ENCODE peak calls at places on chromosomes 3 and 15, in five cellular contexts. U is upper lobe of left lung, R is right cardiac atrium, V is substantia nigra, S is right lobe of liver. I is an unnamed sample.

GRCh38 chr3:48413086-48413485 is 16.8 kb downstream of the PLXNB1 start:
- DNase-seq in R (peak; percentile 21), V (no peak), U (no peak), S (no peak), I (no peak)

GRCh38 chr3:61081554-61081953 is 169.7 kb downstream of the FHIT start:
- DNase-seq in R (no peak), U (no peak), S (no peak), V (no peak), I (no peak)

GRCh38 chr3:10337323-10338163 is 16.6 kb upstream of the SEC13 start:
- DNase-seq in V (no peak), R (no peak), U (peak; percentile 57), S (peak; percentile 42), I (no peak)

GRCh38 chr3:122383915-122384697 is at the start of gene FAM162A:
- DNase-seq in S (peak; percentile 97), U (peak; percentile 100), R (peak; percentile 98), V (peak; percentile 92), I (peak; percentile 92)

GRCh38 chr3:79598594-79598993 is 169.2 kb downstream of the ROBO1 start:
- DNase-seq in R (no peak), S (no peak), U (no peak), V (no peak), I (no peak)

GRCh38 chr3:42690191-42690590 is 4.9 kb downstream of the KLHL40 start:
- DNase-seq in U (no peak), R (no peak), S (no peak), V (no peak), I (no peak)

GRCh38 chr3:13561967-13562366 is 13.0 kb downstream of the FBLN2 start:
- DNase-seq in S (no peak), U (no peak), V (no peak), R (peak; percentile 31), I (no peak)

GRCh38 chr15:68991723-68992122 is 22.8 kb upstream of the NOX5 start:
- DNase-seq in V (no peak), S (no peak), R (no peak), U (peak; percentile 2), I (no peak)

GRCh38 chr15:41980654-41981323 is 8.4 kb upstream of the EHD4 start:
- DNase-seq in S (no peak), R (no peak), U (no peak), V (no peak), I (no peak)

GRCh38 chr3:56373386-56373785 is 94.9 kb downstream of the ERC2 start:
- DNase-seq in V (no peak), U (no peak), R (no peak), S (no peak), I (no peak)

GRCh38 chr15:56798639-56799038 is 65.3 kb upstream of the ZNF280D start:
- DNase-seq in V (no peak), U (no peak), R (no peak), S (no peak), I (no peak)

GRCh38 chr15:56794150-56794922 is 61.0 kb upstream of the ZNF280D start:
- DNase-seq in V (no peak), R (no peak), S (no peak), U (no peak), I (no peak)

GRCh38 chr15:56794923-56795329 is 61.6 kb upstream of the ZNF280D start:
- DNase-seq in V (no peak), S (no peak), R (no peak), U (no peak), I (no peak)

GRCh38 chr15:56797720-56798275 is 64.5 kb upstream of the ZNF280D start:
- DNase-seq in V (no peak), S (no peak), U (no peak), R (no peak), I (no peak)

GRCh38 chr15:56795400-56795983 is 62.2 kb upstream of the ZNF280D start:
- DNase-seq in S (no peak), R (peak; percentile 64), U (no peak), V (no peak), I (no peak)
- H3K27ac ChIP-seq in S (no peak overlapping the region), R (no peak overlapping the region), U (no peak overlapping the region), V (no peak overlapping the region), I (no peak overlapping the region)

DNA sequence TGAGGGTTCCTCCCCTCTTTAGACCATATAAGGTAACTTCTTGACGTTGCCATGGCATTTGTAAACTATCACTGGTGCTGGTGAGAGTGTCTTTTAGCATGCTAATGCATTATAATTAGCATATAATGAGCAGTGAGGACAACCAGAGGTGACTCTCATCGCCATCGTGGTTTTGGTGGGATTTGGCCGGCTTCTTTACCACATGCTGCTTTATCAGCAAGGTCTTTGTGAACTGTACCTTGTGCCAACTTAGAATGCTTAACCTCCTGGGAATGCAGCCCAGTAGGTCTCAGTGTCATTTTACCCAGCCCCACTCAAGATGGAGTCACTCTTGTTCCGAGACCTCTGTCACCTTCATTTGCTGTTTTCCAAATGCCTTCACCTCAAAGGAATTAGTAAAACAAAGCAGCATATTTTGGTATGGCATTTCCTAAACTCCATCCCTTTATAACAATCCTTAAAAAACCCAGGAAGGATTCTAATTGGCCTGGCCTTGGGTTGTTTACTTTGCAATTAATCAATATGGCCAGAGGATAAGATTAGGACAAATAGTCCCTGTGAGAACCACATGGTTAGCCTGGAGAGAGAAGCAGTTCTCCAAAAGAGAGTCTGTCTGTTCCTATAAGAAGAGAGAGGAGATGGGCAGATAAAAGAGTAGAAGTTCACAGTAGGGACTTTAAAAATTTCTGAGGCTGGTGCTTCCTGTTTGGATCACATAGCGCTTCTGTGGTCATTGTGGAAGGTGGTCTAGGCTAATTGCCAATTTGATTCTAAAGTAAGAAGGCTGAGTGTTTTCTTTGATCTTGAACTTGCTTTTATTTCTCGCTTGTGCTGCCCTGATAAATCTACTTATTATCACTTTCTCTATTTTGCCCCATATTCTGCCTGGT is 155.2 kb upstream of the EOMES start:
- DNase-seq in S (no peak), U (no peak), V (no peak), R (no peak), I (no peak)
- H3K27ac ChIP-seq in S (no peak overlapping the region), U (no peak overlapping the region), V (no peak overlapping the region), R (no peak overlapping the region), I (no peak overlapping the region)

GRCh38 chr15:66721501-66721937 is 19.5 kb downstream of the SMAD6 start:
- DNase-seq in R (no peak), V (no peak), U (no peak), S (no peak), I (no peak)
- H3K27ac ChIP-seq in R (peak overlapping the region; percentile 7), V (no peak overlapping the region), U (peak overlapping the region; percentile 37), S (no peak overlapping the region), I (no peak overlapping the region)

DNA sequence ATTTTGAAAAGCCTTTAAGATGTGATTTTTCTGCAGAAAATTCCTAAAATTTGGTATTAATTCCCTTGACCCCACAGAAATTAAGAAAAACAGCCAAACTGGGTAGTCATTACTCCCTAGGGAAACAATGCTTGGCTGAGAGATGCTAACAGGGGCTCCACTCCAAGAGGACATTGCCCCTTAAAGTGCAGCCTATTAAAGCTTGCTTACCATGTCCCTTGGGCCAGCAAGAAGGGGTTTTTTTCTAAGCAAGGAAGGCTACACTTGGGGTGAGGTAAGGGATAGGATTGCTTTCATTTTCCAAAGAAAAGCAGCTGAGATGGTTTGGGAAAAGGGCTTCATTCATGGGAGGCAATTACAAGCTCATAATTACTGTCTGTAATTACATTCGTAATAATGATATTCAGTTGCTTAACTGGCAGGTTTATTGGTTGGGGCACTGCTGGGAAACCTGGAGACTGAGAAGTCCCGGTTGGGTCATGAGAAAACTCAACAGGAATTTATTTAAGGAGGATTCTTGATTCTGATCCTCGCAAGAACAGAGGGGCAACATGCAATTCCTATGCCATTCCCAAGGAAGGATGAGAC is 247.5 kb downstream of the NR1D2 start:
- DNase-seq in R (no peak), V (no peak), S (no peak), U (no peak), I (no peak)
- H3K27ac ChIP-seq in R (no peak overlapping the region), V (no peak overlapping the region), S (no peak overlapping the region), U (no peak overlapping the region), I (no peak overlapping the region)

GRCh38 chr3:196590279-196590678 is 21.8 kb downstream of the FBXO45 start:
- DNase-seq in S (no peak), V (no peak), U (no peak), R (no peak), I (no peak)

GRCh38 chr3:196585044-196585757 is 16.7 kb downstream of the FBXO45 start:
- DNase-seq in U (no peak), S (no peak), R (no peak), V (no peak), I (no peak)
- H3K27ac ChIP-seq in U (no peak overlapping the region), S (no peak overlapping the region), R (no peak overlapping the region), V (no peak overlapping the region), I (no peak overlapping the region)

GRCh38 chr3:172174396-172175253 is 135.2 kb downstream of the FNDC3B start:
- DNase-seq in R (no peak), V (no peak), S (no peak), U (no peak), I (no peak)
- H3K27ac ChIP-seq in R (no peak overlapping the region), V (no peak overlapping the region), S (peak overlapping the region; percentile 31), U (no peak overlapping the region), I (no peak overlapping the region)

GRCh38 chr3:99659965-99660364 is 21.6 kb downstream of the COL8A1 start:
- DNase-seq in V (no peak), S (no peak), U (no peak), R (no peak), I (no peak)

GRCh38 chr3:99666201-99666600 is 27.8 kb downstream of the COL8A1 start:
- DNase-seq in R (no peak), V (no peak), U (no peak), S (no peak), I (no peak)

GRCh38 chr3:99662838-99663570 is 24.6 kb downstream of the COL8A1 start:
- DNase-seq in U (no peak), R (no peak), S (no peak), V (no peak), I (no peak)

GRCh38 chr3:99665017-99665416 is 26.6 kb downstream of the COL8A1 start:
- DNase-seq in R (no peak), S (no peak), V (no peak), U (no peak), I (no peak)

DNA sequence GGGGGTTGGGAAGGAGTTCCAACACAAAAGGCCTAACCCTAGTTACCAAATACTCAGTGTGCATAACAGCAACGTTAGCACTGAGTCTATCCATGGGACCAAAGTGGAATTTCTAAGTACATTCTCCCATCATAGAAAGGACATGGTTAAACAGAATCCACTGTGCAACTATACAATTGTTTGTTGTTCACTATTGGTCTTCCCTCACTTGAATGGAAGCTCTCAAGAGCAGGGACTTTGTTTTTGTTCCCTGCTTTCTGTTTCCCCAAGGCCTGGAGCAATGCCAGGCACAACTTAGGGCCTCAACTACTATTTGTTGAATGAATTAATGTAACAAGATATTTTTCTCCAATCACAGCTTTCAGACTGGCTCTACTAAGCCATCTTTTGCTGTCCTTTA is 25.6 kb downstream of the COL8A1 start:
- DNase-seq in V (no peak), U (no peak), S (no peak), R (no peak), I (no peak)
- H3K27ac ChIP-seq in V (no peak overlapping the region), U (no peak overlapping the region), S (no peak overlapping the region), R (no peak overlapping the region), I (no peak overlapping the region)